ENCODE peak calls at places on chromosomes 3 and 15, in four cellular contexts. C is adrenal gland, J is left ventricle myocardium inferior, D is upper lobe of left lung. V is an unnamed sample.
A peak's percentile ranks its signal among the peaks of the same experiment; 100 is the strongest.

GRCh38 chr3:10352146-10352911 is 31.4 kb upstream of the SEC13 start:
- DNase-seq in C (no peak), D (no peak), J (no peak), V (peak; percentile 60)

GRCh38 chr3:186612065-186612464 is 795 bp upstream of the AHSG start:
- DNase-seq in D (no peak), C (no peak), J (no peak), V (no peak)

GRCh38 chr15:69094124-69095030 is 66.1 kb upstream of the GLCE start:
- DNase-seq in C (no peak), J (no peak), D (no peak), V (no peak)

GRCh38 chr15:59296181-59296617 is 76.5 kb downstream of the MYO1E start:
- DNase-seq in C (no peak), J (no peak), D (no peak), V (no peak)

GRCh38 chr3:5010706-5011554 is 31.7 kb downstream of the BHLHE40 start:
- DNase-seq in J (no peak), C (no peak), D (no peak), V (no peak)

GRCh38 chr15:60840703-60841411 is 361.9 kb upstream of the ICE2 start:
- DNase-seq in J (no peak), C (no peak), D (peak; percentile 35), V (peak; percentile 6)

GRCh38 chr3:122555275-122556071 is 8.6 kb downstream of the PARP9 start:
- DNase-seq in J (no peak), C (no peak), D (no peak), V (no peak)

GRCh38 chr3:194058189-194058571 is 77.8 kb upstream of the HES1 start:
- DNase-seq in J (peak; percentile 63), C (peak; percentile 57), D (peak; percentile 89), V (peak; percentile 64)

GRCh38 chr3:58358092-58358491 is 25.4 kb downstream of the PXK start:
- DNase-seq in J (no peak), C (no peak), D (no peak), V (no peak)

GRCh38 chr3:117145677-117146076 is 436.1 kb downstream of the TUSC7 start:
- DNase-seq in C (no peak), D (no peak), J (no peak), V (no peak)

GRCh38 chr3:26058774-26059455 is 269.0 kb downstream of the OXSM start:
- DNase-seq in J (no peak), C (no peak), D (no peak), V (no peak)

GRCh38 chr15:26628879-26629529 is 143.9 kb downstream of the GABRB3 start:
- DNase-seq in J (peak; percentile 68), D (peak; percentile 95), C (peak; percentile 71), V (peak; percentile 22)

GRCh38 chr3:47001731-47002489 is 22.4 kb downstream of the NBEAL2 start:
- DNase-seq in J (no peak), D (no peak), C (peak; percentile 4), V (no peak)

GRCh38 chr3:89606151-89606550 is 498.7 kb downstream of the EPHA3 start:
- DNase-seq in C (no peak), J (no peak), D (no peak), V (peak; percentile 20)

GRCh38 chr3:72152551-72153476 is 367.9 kb upstream of the PROK2 start:
- DNase-seq in C (peak; percentile 71), D (no peak), J (peak; percentile 75), V (no peak)

GRCh38 chr15:86336051-86336788 is 256.5 kb downstream of the AGBL1 start:
- DNase-seq in C (no peak), D (no peak), J (no peak), V (no peak)

GRCh38 chr3:72297481-72297880 is 512.5 kb upstream of the PROK2 start:
- DNase-seq in D (no peak), J (no peak), C (no peak), V (no peak)

GRCh38 chr15:67024322-67024997 is 40.9 kb upstream of the SMAD3 start:
- DNase-seq in J (peak; percentile 71), D (no peak), C (peak; percentile 89), V (no peak)

GRCh38 chr15:73696641-73697001 is 12.4 kb downstream of the CD276 start:
- DNase-seq in C (no peak), J (no peak), D (no peak), V (no peak)

GRCh38 chr15:95930659-95931375 is 399.7 kb upstream of the NR2F2 start:
- DNase-seq in C (no peak), D (no peak), J (no peak), V (no peak)

GRCh38 chr3:160434071-160434470 is 15.5 kb downstream of the TRIM59 start:
- DNase-seq in J (no peak), D (no peak), C (no peak), V (peak; percentile 2)

GRCh38 chr3:37892917-37893595 is 31.4 kb downstream of the CTDSPL start:
- DNase-seq in D (no peak), C (peak; percentile 33), J (peak; percentile 62), V (peak; percentile 22)

GRCh38 chr3:87855211-87855610 is 203.6 kb downstream of the CGGBP1 start:
- DNase-seq in J (no peak), D (no peak), C (no peak), V (no peak)

DNA sequence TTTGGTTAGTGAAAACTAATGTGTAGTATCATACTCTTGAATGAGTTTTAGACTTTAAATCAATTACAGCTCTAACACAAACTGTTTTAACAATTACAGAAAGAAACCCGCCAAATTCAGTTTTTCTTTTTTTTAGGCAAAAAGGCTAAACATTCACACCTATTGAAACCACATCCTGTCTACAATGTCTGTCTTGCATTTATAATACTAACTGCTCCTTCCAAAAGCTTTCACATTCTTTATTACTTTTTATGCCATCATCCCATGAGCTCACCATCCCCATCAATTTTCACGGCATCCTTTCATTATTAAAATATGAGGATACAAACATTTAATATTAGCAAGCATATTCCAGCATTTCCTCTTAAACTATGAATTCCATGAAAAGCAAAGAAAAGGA is 593.3 kb downstream of the FOXP1 start:
- DNase-seq in J (no peak), D (no peak), C (no peak), V (no peak)
- H3K4me1 ChIP-seq in J (peaks cover 43% of the 10 kb centered on the region), D (peaks cover 18% of the 10 kb centered on the region), C (peaks cover 14% of the 10 kb centered on the region), V (no peaks in the 10 kb centered on the region)

GRCh38 chr15:78977591-78978347 is 32.9 kb upstream of the CTSH start:
- DNase-seq in D (no peak), J (no peak), C (no peak), V (no peak)
- H3K4me1 ChIP-seq in D (peaks cover 6% of the 10 kb centered on the region), J (peaks cover 8% of the 10 kb centered on the region), C (peaks cover 6% of the 10 kb centered on the region), V (no peaks in the 10 kb centered on the region)

DNA sequence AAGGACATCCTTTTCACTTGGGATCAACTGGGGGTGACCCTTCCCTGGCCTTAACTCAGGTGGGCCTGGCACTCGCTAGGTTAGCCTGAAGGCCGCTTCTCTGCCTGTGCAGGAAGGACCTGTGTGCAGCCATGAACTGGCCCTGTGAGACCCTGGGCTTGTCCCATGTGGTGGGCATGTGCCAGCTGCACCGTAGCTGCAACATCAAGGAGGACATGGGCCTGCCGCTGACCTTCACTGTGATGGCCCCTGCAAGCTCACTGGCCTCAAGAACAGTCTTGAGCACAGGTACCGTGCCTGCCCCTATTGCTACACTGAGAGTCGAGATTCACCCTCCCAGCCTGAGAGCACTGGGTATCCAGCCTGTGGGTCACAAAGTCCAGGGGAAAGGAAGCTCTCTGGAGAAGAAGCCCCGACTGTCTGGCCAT is 43.0 kb downstream of the SAXO2 start:
- DNase-seq in C (no peak), J (no peak), D (no peak), V (no peak)
- H3K4me1 ChIP-seq in C (no peaks in the 10 kb centered on the region), J (no peaks in the 10 kb centered on the region), D (no peaks in the 10 kb centered on the region), V (no peaks in the 10 kb centered on the region)

GRCh38 chr3:189687475-189687874 is 56.3 kb downstream of the TP63 start:
- DNase-seq in J (no peak), D (no peak), C (no peak), V (no peak)

GRCh38 chr3:189683576-189684255 is 52.5 kb downstream of the TP63 start:
- DNase-seq in C (no peak), J (no peak), D (no peak), V (no peak)

GRCh38 chr3:189688296-189688695 is 57.1 kb downstream of the TP63 start:
- DNase-seq in C (no peak), D (no peak), J (no peak), V (no peak)

GRCh38 chr3:189684317-189684716 is 53.1 kb downstream of the TP63 start:
- DNase-seq in D (no peak), J (no peak), C (no peak), V (no peak)

GRCh38 chr3:189685854-189686253 is 54.7 kb downstream of the TP63 start:
- DNase-seq in J (no peak), D (no peak), C (no peak), V (peak; percentile 64)
- H3K4me1 ChIP-seq in J (no peaks in the 10 kb centered on the region), D (no peaks in the 10 kb centered on the region), C (no peaks in the 10 kb centered on the region), V (no peaks in the 10 kb centered on the region)

DNA sequence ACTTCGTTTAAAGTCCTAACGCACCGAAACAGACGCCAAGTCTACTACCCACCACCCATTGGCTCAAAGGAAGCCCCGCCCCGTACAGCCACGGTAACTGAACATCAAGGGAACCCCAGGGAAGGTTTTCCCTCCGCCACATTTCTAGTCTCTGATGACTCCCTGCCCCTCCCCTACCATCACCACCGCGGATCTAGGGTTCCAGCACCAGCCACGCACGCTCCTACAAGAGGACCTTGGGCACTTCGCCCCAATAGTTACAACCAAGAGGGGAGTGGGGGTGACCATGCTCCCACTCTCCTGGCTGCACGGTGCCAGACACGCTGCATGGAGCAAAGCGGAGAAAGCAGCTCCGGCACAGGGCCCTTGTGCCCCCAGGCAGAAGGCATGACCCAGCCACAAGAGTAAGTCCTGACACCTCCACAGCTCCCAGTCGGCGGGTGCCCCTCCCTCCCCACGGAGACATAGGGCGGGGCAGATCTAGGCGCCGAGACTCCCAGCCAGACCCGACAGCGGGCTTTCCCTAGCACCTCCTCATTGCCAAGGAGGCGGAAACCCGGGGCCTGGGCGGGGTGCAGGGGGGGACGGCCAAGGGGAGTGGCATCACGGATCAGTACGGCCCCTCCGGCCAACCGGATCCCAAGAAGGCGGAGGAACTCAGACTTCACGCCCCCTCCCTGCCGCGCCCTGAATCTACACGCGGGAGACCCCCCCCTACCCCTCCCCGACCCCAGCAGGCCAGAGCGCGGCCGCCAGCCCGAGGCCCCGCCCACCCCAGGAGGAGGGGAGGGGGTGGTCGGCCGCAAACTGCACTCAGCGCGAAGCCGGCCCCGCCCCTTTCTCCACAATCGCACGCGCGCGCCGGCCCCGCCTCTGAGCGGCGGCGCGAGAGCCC is 936 bp downstream of the SIN3A start:
- DNase-seq in C (peak; percentile 98), D (peak; percentile 97), J (peak; percentile 97), V (peak; percentile 98)
- H3K4me1 ChIP-seq in C (peaks cover 33% of the 10 kb centered on the region), D (peaks cover 37% of the 10 kb centered on the region), J (peaks cover 65% of the 10 kb centered on the region), V (no peaks in the 10 kb centered on the region)